ENCODE peak calls at places on chromosomes 7 and 10, in seven cellular contexts. G is transverse colon, Z is esophagus muscularis mucosa, N is GM12878, O is stomach, C is A549, W is tibial nerve. F is an unnamed sample.

GRCh38 chr7:28956608-28957063 is 1.5 kb downstream of the TRIL start:
- DNase-seq in C (peak; percentile 33), Z (peak; percentile 85), W (peak; percentile 16), G (peak; percentile 70), O (peak; percentile 74), N (no peak), F (peak; percentile 75)

GRCh38 chr7:133481676-133482075 is 228.8 kb downstream of the EXOC4 start:
- DNase-seq in Z (no peak), N (no peak), W (no peak), C (peak; percentile 1), O (no peak), G (no peak), F (no peak)

GRCh38 chr10:5685764-5686240 is 1.2 kb downstream of the TASOR2 start:
- DNase-seq in W (no peak), N (no peak), Z (no peak), O (no peak), G (no peak), C (no peak), F (no peak)

GRCh38 chr10:12708921-12709320 is 292.6 kb downstream of the CCDC3 start:
- DNase-seq in C (peak; percentile 58), O (no peak), Z (no peak), W (no peak), N (no peak), G (no peak), F (no peak)

GRCh38 chr7:155533827-155534690 is 12.3 kb downstream of the CNPY1 start:
- DNase-seq in G (no peak), O (no peak), Z (no peak), N (no peak), W (no peak), C (peak; percentile 36), F (no peak)

GRCh38 chr10:30182191-30183075 is 123.0 kb upstream of the JCAD start:
- DNase-seq in G (no peak), O (no peak), N (no peak), Z (no peak), C (peak; percentile 74), W (no peak), F (no peak)

GRCh38 chr7:99825451-99825850 is 2.4 kb upstream of the CYP3A43 start:
- DNase-seq in G (no peak), Z (peak; percentile 47), C (no peak), N (no peak), W (no peak), O (no peak), F (no peak)

GRCh38 chr7:35734001-35734483 is 39.1 kb upstream of the HERPUD2 start:
- DNase-seq in C (no peak), O (no peak), Z (no peak), W (no peak), N (no peak), G (no peak), F (no peak)

GRCh38 chr10:5975641-5976473 is 1.5 kb downstream of the IL15RA start:
- DNase-seq in N (peak; percentile 89), C (no peak), O (peak; percentile 49), W (no peak), G (peak; percentile 66), Z (peak; percentile 93), F (no peak)

GRCh38 chr10:104256335-104257080 is 1.8 kb downstream of the GSTO1 start:
- DNase-seq in W (no peak), N (no peak), C (no peak), G (no peak), Z (no peak), O (no peak), F (no peak)

GRCh38 chr7:70654979-70655378 is 477.0 kb upstream of the GALNT17 start:
- DNase-seq in N (no peak), Z (no peak), W (no peak), C (no peak), G (no peak), O (no peak), F (no peak)

GRCh38 chr10:117503886-117504205 is 38.7 kb upstream of the EMX2 start:
- DNase-seq in O (no peak), Z (no peak), N (no peak), W (no peak), G (no peak), C (no peak), F (no peak)

GRCh38 chr7:37310322-37311080 is 138.2 kb downstream of the ELMO1 start:
- DNase-seq in O (no peak), W (no peak), C (no peak), G (no peak), N (no peak), Z (no peak), F (no peak)

GRCh38 chr7:6545398-6546126 is 5.7 kb downstream of the GRID2IP start:
- DNase-seq in G (no peak), Z (no peak), O (no peak), N (no peak), W (no peak), C (no peak), F (no peak)

GRCh38 chr7:29285451-29285807 is 90.9 kb downstream of the CHN2 start:
- DNase-seq in C (peak; percentile 20), G (no peak), O (no peak), Z (no peak), N (peak; percentile 55), W (no peak), F (no peak)

GRCh38 chr7:149020483-149020882 is 7.8 kb downstream of the PDIA4 start:
- DNase-seq in W (no peak), G (no peak), O (no peak), Z (no peak), N (no peak), C (no peak), F (no peak)

GRCh38 chr7:129123517-129123872 is 21.0 kb upstream of the TSPAN33 start:
- DNase-seq in Z (no peak), W (no peak), G (no peak), O (no peak), N (no peak), C (no peak), F (no peak)
- H3K4me3 ChIP-seq in Z (no peak overlapping the region), W (no peak overlapping the region), G (no peak overlapping the region), O (no peak overlapping the region), N (peak overlapping the region; percentile 43), C (no peak overlapping the region), F (no peak overlapping the region)

DNA sequence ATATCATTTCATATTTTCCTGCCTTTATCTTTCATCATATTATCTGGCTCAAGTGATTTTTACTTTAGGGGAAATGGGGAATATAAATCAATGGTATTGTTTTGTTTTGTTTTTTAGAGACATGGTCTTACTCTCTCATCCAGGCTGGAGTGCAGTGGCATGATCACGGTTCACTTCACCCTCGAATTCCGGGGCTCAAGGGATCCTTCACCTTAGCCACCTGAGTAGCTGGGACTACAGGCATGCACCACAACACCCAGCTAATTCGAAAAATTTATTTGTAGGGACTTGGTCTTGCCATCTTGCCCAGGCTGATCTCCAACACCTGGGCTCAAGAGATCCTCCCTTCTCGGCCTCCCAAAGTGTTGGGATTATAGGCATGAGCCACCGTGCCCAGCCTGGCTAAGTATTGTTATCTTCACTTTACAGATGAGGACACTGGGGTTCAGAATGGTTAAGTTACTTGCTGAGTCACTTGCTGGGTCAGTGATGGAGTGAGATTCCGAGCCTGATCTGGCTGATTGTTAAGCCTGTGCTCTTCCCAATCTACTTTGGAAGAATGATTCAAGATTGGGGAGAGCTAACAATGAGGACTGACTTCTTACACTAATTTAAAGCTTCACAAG is 3.7 kb upstream of the SLC16A9 start:
- DNase-seq in W (no peak), O (no peak), G (no peak), N (no peak), C (no peak), Z (no peak), F (no peak)
- TF ChIP-seq EP300 in W (no peak), O (no peak), G (no peak), N (no peak), C (no peak), Z (no peak), F (no peak)

GRCh38 chr7:56074371-56074791 is 10.3 kb downstream of the SUMF2 start:
- DNase-seq in O (peak; percentile 97), N (no peak), C (peak; percentile 82), Z (peak; percentile 96), W (peak; percentile 71), G (peak; percentile 89), F (peak; percentile 84)
- TF ChIP-seq POLR2A in O (no peak), N (no peak), C (no peak), Z (no peak), W (no peak), G (no peak), F (no peak)

GRCh38 chr7:79785556-79785955 is 332.1 kb upstream of the MAGI2 start:
- DNase-seq in C (no peak), W (no peak), N (no peak), G (no peak), O (no peak), Z (no peak), F (no peak)
- H3K4me3 ChIP-seq in C (no peak overlapping the region), W (no peak overlapping the region), N (no peak overlapping the region), G (no peak overlapping the region), O (no peak overlapping the region), Z (no peak overlapping the region), F (no peak overlapping the region)

DNA sequence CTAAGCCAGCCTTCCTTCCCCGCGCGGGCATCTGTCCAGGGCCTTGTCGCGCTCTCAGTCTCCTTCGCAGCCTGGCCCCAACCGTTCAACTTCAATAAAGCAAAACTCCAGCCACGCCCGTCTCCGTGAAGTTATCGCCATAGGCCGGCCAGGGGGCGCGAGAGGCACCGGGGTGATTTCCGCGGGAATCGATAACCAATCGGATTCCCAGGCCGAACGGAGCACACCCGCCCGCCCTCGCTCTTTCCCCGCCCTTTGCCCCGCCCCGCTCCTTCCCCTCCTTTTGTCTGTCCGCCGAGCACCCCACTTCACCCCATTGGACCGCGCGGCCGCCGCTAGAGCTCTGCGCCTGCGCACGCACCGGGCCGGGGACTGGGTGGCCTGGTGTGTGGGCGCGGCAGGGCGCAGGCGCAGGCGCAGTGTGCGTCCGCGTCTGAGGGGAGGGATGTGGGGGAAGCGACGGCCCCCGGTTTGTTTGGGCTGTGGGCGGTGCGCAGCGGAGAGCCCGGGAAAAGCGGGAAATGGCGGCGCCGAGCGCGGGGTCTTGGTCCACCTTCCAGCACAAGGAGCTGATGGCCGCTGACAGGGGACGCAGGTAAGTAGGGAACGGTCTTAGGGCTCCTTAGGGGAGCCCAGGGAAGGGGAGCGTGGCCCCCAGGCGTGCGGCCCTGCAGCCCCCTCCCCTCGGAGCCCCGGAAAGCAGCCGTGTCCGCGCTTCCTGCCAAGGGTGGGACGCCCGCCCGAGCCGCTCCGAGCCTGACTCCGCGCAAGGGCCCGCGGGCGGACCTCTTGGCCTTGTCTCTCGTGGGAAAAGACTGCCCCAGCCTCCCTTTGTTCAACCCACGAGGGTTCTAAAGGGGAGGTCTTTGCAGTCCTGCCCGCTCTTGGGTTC is at the start of gene CASP2:
- DNase-seq in O (peak; percentile 99), G (peak; percentile 99), Z (peak; percentile 99), N (peak; percentile 91), W (peak; percentile 94), C (peak; percentile 98), F (peak; percentile 96)
- TF ChIP-seq EP300 in O (no peak), G (no peak), Z (no peak), N (no peak), W (peak; percentile 87), C (no peak), F (peak; percentile 6)

F was measured in ovary.